ENCODE peak calls at places on chromosomes 11 and 22, in four cellular contexts. P is IMR-90, O is neuronal stem cell, I is H1. C is an unnamed sample.

GRCh38 chr11:1756791-1757771 is 6.6 kb downstream of the CTSD start:
- DNase-seq in O (no peak), P (no peak), I (no peak), C (no peak)

GRCh38 chr22:20627432-20627831 is 120.0 kb downstream of the MED15 start:
- DNase-seq in O (no peak), I (no peak), P (no peak), C (no peak)

GRCh38 chr22:22111983-22112382 is 129.4 kb upstream of the TOP3B start:
- DNase-seq in I (no peak), O (no peak), P (no peak), C (no peak)

GRCh38 chr11:67367014-67367835 is 6.2 kb downstream of the CLCF1 start:
- DNase-seq in O (no peak), P (no peak), I (no peak), C (no peak)

GRCh38 chr11:63768232-63769043 is at the start of gene ZFTA:
- DNase-seq in P (peak), O (peak), I (no peak), C (peak)

GRCh38 chr22:28810839-28811491 is 10.6 kb upstream of the XBP1 start:
- DNase-seq in O (no peak), P (no peak), I (no peak), C (no peak)

GRCh38 chr11:91396243-91397133 is 828.1 kb upstream of the FAT3 start:
- DNase-seq in I (no peak), P (peak), O (no peak), C (no peak)

GRCh38 chr11:83051760-83052671 is 19.7 kb downstream of the RAB30 start:
- DNase-seq in I (no peak), O (no peak), P (peak), C (no peak)

GRCh38 chr11:33996498-33997454 is 54.8 kb upstream of the CAPRIN1 start:
- DNase-seq in P (peak), I (peak), O (peak), C (peak)

GRCh38 chr11:102220728-102221467 is 96.4 kb upstream of the BIRC3 start:
- DNase-seq in P (peak), O (no peak), I (no peak), C (no peak)

GRCh38 chr11:93361435-93361834 is 30.9 kb downstream of the DEUP1 start:
- DNase-seq in P (no peak), O (no peak), I (no peak), C (no peak)

GRCh38 chr11:34624069-34624468 is 3.2 kb downstream of the EHF start:
- DNase-seq in I (no peak), P (no peak), O (no peak), C (no peak)

GRCh38 chr22:38041760-38042584 is 15.2 kb upstream of the PICK1 start:
- DNase-seq in O (no peak), P (no peak), I (no peak), C (no peak)

GRCh38 chr11:44313701-44314489 is 4.0 kb upstream of the ALX4 start:
- DNase-seq in O (no peak), I (no peak), P (no peak), C (no peak)

GRCh38 chr11:71385091-71385490 is 63.1 kb downstream of the DHCR7 start:
- DNase-seq in O (no peak), P (no peak), I (no peak), C (no peak)

GRCh38 chr11:9203715-9204311 is 61.3 kb downstream of the DENND5A start:
- DNase-seq in I (no peak), O (no peak), P (no peak), C (peak)

GRCh38 chr11:59728913-59729312 is 15.3 kb upstream of the OR10V1 start:
- DNase-seq in O (no peak), P (no peak), I (no peak), C (no peak)

GRCh38 chr22:31611065-31611760 is 50.8 kb downstream of the PISD start:
- DNase-seq in O (no peak), P (peak), I (no peak), C (no peak)

GRCh38 chr11:82765466-82766034 is 31.9 kb upstream of the FAM181B start:
- DNase-seq in P (no peak), I (no peak), O (no peak), C (no peak)

GRCh38 chr11:12587333-12587997 is 86.8 kb upstream of the TEAD1 start:
- DNase-seq in P (peak), I (no peak), O (no peak), C (peak)

GRCh38 chr11:114181752-114182151 is 114.4 kb upstream of the NNMT start:
- DNase-seq in P (no peak), I (no peak), O (no peak), C (no peak)

GRCh38 chr11:131987703-131988102 is 617.3 kb downstream of the NTM start:
- DNase-seq in P (no peak), O (no peak), I (no peak), C (no peak)

GRCh38 chr22:43300891-43301676 is 42.1 kb downstream of the SCUBE1 start:
- DNase-seq in I (no peak), O (no peak), P (no peak), C (no peak)

GRCh38 chr11:11071483-11071882 is 213.6 kb upstream of the ZBED5 start:
- DNase-seq in P (no peak), O (no peak), I (no peak), C (no peak)

GRCh38 chr11:100563541-100564280 is 123.4 kb upstream of the ARHGAP42 start:
- DNase-seq in I (no peak), P (peak), O (no peak), C (no peak)

GRCh38 chr11:16096336-16096735 is 260.0 kb downstream of the SOX6 start:
- DNase-seq in I (no peak), O (no peak), P (peak), C (no peak)

GRCh38 chr11:123725995-123726655 is 15.3 kb downstream of the ZNF202 start:
- DNase-seq in I (no peak), P (no peak), O (no peak), C (no peak)

GRCh38 chr11:36713715-36714114 is 115.7 kb upstream of the RAG2 start:
- DNase-seq in P (no peak), I (no peak), O (no peak), C (no peak)

GRCh38 chr11:114448749-114449484 is 9.7 kb downstream of the REXO2 start:
- DNase-seq in P (peak), O (no peak), I (no peak), C (no peak)

GRCh38 chr11:74570266-74571061 is 21.9 kb upstream of the POLD3 start:
- DNase-seq in O (peak), P (peak), I (no peak), C (peak)

GRCh38 chr11:65386307-65387081 is at the start of gene FRMD8:
- DNase-seq in I (no peak), O (peak), P (peak), C (peak)
- H3K23ac ChIP-seq in I (no peak), O (peak), P (peak), C (no peak)

GRCh38 chr11:2951235-2952110 is 22.3 kb upstream of the PHLDA2 start:
- DNase-seq in I (no peak), P (peak), O (no peak), C (no peak)
- H3K14ac ChIP-seq in I (no peak), P (peak), O (no peak), C (no peak)

GRCh38 chr22:30305906-30306628 is 16.8 kb upstream of the CASTOR1 start:
- DNase-seq in I (no peak), P (no peak), O (no peak), C (no peak)
- H3K9ac ChIP-seq in I (no peak), P (no peak), O (no peak), C (no peak)

GRCh38 chr11:45677811-45678515 is 12.5 kb upstream of the CHST1 start:
- DNase-seq in P (no peak), O (no peak), I (no peak), C (no peak)
- H3K23ac ChIP-seq in P (no peak), O (peak), I (no peak), C (no peak)

C was measured in H9.